ENCODE peak calls at places on chromosomes 11 and 22, in six cellular contexts. F, G, C, O, W and D are unnamed samples. For H3K4me1, the result is how much of the 10 kb centered on the place peaks cover.

GRCh38 chr11:115502636-115503082 is 1.6 kb downstream of the CADM1 start:
- DNase-seq in F (no peak), G (no peak), C (no peak), O (no peak), W (no peak), D (peak)

GRCh38 chr22:46741974-46742519 is 4.0 kb upstream of the CERK start:
- DNase-seq in F (no peak), G (no peak), C (no peak), O (no peak), W (no peak), D (peak)

GRCh38 chr11:124405611-124406010 is 6.8 kb upstream of the OR8B3 start:
- DNase-seq in F (no peak), G (no peak), C (no peak), O (no peak), W (no peak), D (no peak)

GRCh38 chr11:130449996-130450419 is 1.6 kb downstream of the ADAMTS15 start:
- DNase-seq in F (peak), G (peak), C (peak), O (peak), W (peak), D (no peak)

GRCh38 chr22:22196018-22196533 is 48.5 kb upstream of the VPREB1 start:
- DNase-seq in F (no peak), G (no peak), C (no peak), O (no peak), W (no peak), D (no peak)

GRCh38 chr11:125303186-125303585 is 138.6 kb downstream of the PKNOX2 start:
- DNase-seq in F (no peak), G (no peak), C (no peak), O (no peak), W (no peak), D (no peak)

GRCh38 chr11:63997104-63997700 is 11.0 kb downstream of the OTUB1 start:
- DNase-seq in F (no peak), G (no peak), C (no peak), O (no peak), W (no peak), D (no peak)

GRCh38 chr11:14124886-14125285 is 162.4 kb downstream of the SPON1 start:
- DNase-seq in F (no peak), G (no peak), C (no peak), O (no peak), W (no peak), D (no peak)

GRCh38 chr22:42289671-42290269 is 19.3 kb upstream of the TCF20 start:
- DNase-seq in F (no peak), G (no peak), C (no peak), O (no peak), W (no peak), D (peak)

GRCh38 chr11:3626250-3626960 is 15.4 kb downstream of the ART5 start:
- DNase-seq in F (peak), G (no peak), C (no peak), O (peak), W (no peak), D (no peak)

GRCh38 chr22:43923631-43924548 is at the start of gene PNPLA3:
- DNase-seq in F (peak), G (peak), C (peak), O (peak), W (peak), D (peak)

GRCh38 chr11:3220521-3221407 is 2.2 kb upstream of the MRGPRG start:
- DNase-seq in F (peak), G (no peak), C (no peak), O (peak), W (no peak), D (peak)

DNA sequence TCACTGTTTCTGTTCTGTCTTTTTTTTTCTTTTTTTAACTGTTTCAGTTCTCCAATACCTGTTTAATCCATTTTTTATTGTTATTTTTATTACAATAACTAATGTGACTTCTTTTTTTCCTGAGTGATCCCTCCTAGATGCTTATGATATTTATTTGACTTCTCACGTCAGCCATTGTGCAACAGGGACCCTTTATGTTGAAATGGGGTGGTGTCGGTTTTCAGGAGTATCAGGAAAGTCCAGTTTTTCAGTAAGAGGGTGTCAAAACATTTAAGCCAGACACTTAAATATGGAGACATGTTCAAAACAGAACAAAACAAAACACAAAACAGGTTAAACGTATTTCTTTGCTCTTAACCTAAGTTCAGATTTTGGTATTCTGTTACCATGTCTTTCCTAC is 418.8 kb downstream of the DYNC2H1 start:
- DNase-seq in F (no peak), G (no peak), C (no peak), O (no peak), W (no peak), D (no peak)
- H3K4me1 ChIP-seq in F (under half), G (under half), C (under half), O (under half), W (under half), D (under half)

GRCh38 chr11:96781082-96781481 is 391.3 kb downstream of the JRKL start:
- DNase-seq in F (no peak), G (no peak), C (no peak), O (no peak), W (no peak), D (no peak)

GRCh38 chr11:96782632-96783031 is 392.8 kb downstream of the JRKL start:
- DNase-seq in F (no peak), G (no peak), C (no peak), O (no peak), W (no peak), D (no peak)

GRCh38 chr11:96779030-96779429 is 389.2 kb downstream of the JRKL start:
- DNase-seq in F (no peak), G (no peak), C (no peak), O (no peak), W (no peak), D (no peak)

DNA sequence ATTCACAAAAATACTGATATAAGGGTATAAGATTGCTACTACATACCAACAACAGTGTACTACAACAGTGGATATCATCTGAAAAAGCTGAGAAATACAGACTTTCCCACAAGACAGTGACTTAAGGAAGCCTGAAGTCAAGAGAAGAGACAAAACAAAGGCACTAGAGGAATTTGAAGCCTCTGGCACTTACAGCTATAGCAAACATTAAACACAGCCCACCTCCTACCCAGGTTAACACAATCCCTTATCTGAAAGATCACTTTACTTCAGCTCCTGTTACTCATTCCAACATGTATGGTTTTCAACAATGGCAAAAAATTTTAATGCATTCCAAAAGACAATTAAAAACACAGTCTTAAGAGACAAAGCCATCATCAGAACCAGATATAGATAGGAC is 388.5 kb downstream of the JRKL start:
- DNase-seq in F (no peak), G (no peak), C (no peak), O (no peak), W (no peak), D (no peak)
- H3K27ac ChIP-seq in F (no peak), G (no peak), C (no peak), O (no peak), W (no peak), D (no peak)

GRCh38 chr11:57667715-57668466 is at the start of gene ZDHHC5:
- DNase-seq in F (peak), G (peak), C (peak), O (peak), W (peak), D (peak)
- TF ChIP-seq CTCF in F (no peak), G (peak), C (peak), O (peak), W (peak), D (peak)

DNA sequence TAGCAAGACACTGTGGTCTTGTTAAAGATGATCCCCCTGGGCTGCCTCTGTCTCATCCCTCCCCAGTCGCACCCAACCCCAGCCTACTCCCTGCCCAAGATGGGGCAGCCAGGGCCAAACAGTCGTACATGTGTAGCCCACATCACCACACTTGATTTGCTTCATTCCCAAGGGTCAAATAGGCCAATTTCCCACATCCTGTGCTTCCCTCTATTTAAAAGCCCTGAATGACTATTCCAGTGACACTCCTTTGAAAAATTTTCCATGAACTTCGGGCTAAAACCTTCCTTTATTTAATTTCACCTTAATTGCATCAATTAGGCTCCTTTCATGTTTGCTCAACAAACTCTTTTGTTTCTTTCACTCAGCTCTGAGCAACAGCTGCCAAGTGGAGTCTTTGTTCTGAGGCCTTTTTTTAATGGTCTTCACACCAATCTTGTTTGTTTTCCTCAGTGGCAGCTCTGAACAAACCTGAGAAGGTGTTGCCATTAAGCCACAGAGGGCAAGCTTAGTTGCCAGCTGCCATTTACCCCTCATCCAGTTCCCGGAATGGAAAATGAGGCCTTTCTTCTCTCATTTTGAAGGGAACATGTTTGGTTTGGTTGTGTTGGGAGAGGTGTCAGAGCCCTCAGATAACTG is 126.9 kb downstream of the APIP start:
- DNase-seq in F (no peak), G (no peak), C (no peak), O (no peak), W (no peak), D (no peak)
- H3K4me1 ChIP-seq in F (under half), G (under half), C (under half), O (under half), W (under half), D (under half)

GRCh38 chr11:110297726-110298297 is 1.4 kb upstream of the RDX start:
- DNase-seq in F (no peak), G (no peak), C (peak), O (no peak), W (no peak), D (no peak)

GRCh38 chr11:110295086-110295485 is 1.3 kb downstream of the RDX start:
- DNase-seq in F (no peak), G (no peak), C (no peak), O (no peak), W (no peak), D (no peak)

GRCh38 chr11:110297082-110297725 is 790 bp upstream of the RDX start:
- DNase-seq in F (no peak), G (no peak), C (no peak), O (no peak), W (no peak), D (no peak)

GRCh38 chr11:110295487-110296225 is 758 bp downstream of the RDX start:
- DNase-seq in F (peak), G (no peak), C (peak), O (peak), W (peak), D (peak)

GRCh38 chr11:110296226-110297081 is at the start of gene RDX:
- DNase-seq in F (peak), G (peak), C (peak), O (peak), W (peak), D (peak)
- H3K27ac ChIP-seq in F (peak), G (peak), C (peak), O (peak), W (peak), D (peak)

DNA sequence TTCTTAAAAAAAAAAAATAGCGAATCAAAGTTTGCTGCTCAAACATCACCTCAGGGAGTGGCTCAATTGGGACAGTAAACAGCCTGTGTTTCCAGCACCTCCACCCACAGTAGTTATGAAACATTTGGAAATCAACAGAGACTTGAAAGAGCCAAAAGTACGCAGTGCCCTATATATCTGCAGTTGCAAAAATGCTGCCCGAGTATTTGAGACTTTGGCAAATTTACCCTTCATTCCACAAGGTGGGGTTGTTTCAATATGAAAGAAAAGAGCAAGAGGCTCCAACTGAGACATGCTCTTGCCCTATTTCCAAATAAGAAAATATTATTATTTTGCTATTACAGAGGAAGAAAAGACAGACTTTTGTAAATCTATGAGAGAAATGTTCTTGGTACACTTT is 851.1 kb upstream of the RAG2 start:
- DNase-seq in F (no peak), G (no peak), C (peak), O (no peak), W (peak), D (no peak)
- TF ChIP-seq CTCF in F (no peak), G (no peak), C (peak), O (no peak), W (peak), D (peak)

GRCh38 chr11:44728491-44728910 is 1.7 kb downstream of the TSPAN18 start:
- DNase-seq in F (peak), G (no peak), C (no peak), O (no peak), W (peak), D (no peak)
- H3K4me1 ChIP-seq in F (half or more), G (under half), C (under half), O (half or more), W (half or more), D (under half)

GRCh38 chr11:126939552-126939951 is 61.0 kb downstream of the KIRREL3 start:
- DNase-seq in F (no peak), G (no peak), C (no peak), O (no peak), W (no peak), D (no peak)

GRCh38 chr11:126945319-126945718 is 55.3 kb downstream of the KIRREL3 start:
- DNase-seq in F (no peak), G (no peak), C (no peak), O (no peak), W (no peak), D (no peak)

GRCh38 chr11:126938718-126939117 is 61.9 kb downstream of the KIRREL3 start:
- DNase-seq in F (no peak), G (no peak), C (no peak), O (no peak), W (no peak), D (no peak)

GRCh38 chr11:126943319-126943718 is 57.3 kb downstream of the KIRREL3 start:
- DNase-seq in F (no peak), G (no peak), C (no peak), O (no peak), W (no peak), D (no peak)

DNA sequence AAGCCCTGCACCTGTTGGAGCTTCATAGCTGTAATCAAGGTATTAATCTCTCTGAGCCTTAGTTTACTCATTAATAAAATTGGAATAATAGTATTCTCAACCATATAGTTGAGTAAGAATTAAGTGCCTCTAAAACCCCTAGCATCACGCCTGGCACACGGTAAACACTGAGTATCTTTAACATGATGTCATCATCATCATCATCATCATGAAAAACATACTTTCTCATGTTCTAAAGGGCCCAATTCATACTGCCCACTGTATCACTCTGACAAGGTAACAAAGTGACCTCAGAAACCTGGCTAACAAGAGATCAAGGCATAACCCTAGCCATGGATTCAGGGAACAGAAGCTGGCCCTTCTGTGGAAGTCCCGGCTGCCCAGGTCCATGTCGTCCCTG is 58.4 kb downstream of the KIRREL3 start:
- DNase-seq in F (no peak), G (no peak), C (no peak), O (no peak), W (no peak), D (no peak)
- H3K27ac ChIP-seq in F (no peak), G (no peak), C (no peak), O (no peak), W (no peak), D (no peak)

GRCh38 chr11:68690671-68691401 is 6.5 kb downstream of the GAL start:
- DNase-seq in F (peak), G (no peak), C (no peak), O (no peak), W (no peak), D (no peak)
- TF ChIP-seq CTCF in F (no peak), G (no peak), C (no peak), O (no peak), W (peak), D (no peak)